ENCODE peak calls at places on chromosomes 5 and 9, in four cellular contexts. X, T, N and U are unnamed samples.

GRCh38 chr5:154196955-154197652 is 6.6 kb downstream of the GALNT10 start:
- DNase-seq in X (no peak), T (peak), N (peak), U (no peak)

GRCh38 chr9:134854541-134854981 is 26.0 kb upstream of the FCN2 start:
- DNase-seq in X (no peak), T (no peak), N (no peak), U (no peak)

GRCh38 chr9:133048595-133048994 is 13.2 kb upstream of the CEL start:
- DNase-seq in X (no peak), T (peak), N (no peak), U (peak)

GRCh38 chr9:22447607-22448305 is 1.1 kb downstream of the DMRTA1 start:
- DNase-seq in X (no peak), T (no peak), N (no peak), U (no peak)

GRCh38 chr5:107090471-107090870 is 580.3 kb downstream of the EFNA5 start:
- DNase-seq in X (no peak), T (no peak), N (no peak), U (no peak)

GRCh38 chr9:38022995-38023394 is 46.0 kb downstream of the SHB start:
- DNase-seq in X (no peak), T (no peak), N (no peak), U (no peak)

GRCh38 chr5:32990593-32991415 is 279.7 kb downstream of the NPR3 start:
- DNase-seq in X (no peak), T (no peak), N (no peak), U (no peak)

GRCh38 chr5:29134418-29134817 is 2059.1 kb upstream of the CDH6 start:
- DNase-seq in X (no peak), T (peak), N (no peak), U (no peak)

GRCh38 chr9:532707-533106 is 308.8 kb upstream of the DMRT1 start:
- DNase-seq in X (no peak), T (no peak), N (no peak), U (no peak)
- TF ChIP-seq TCF7L2 in X (no peak), T (no peak), N (no peak), U (no peak)

GRCh38 chr5:79499640-79500273 is 14.2 kb downstream of the HOMER1 start:
- DNase-seq in X (no peak), T (no peak), N (no peak), U (no peak)

GRCh38 chr5:79493596-79494343 is 20.2 kb downstream of the HOMER1 start:
- DNase-seq in X (no peak), T (no peak), N (no peak), U (no peak)

GRCh38 chr5:79490323-79490936 is 23.5 kb downstream of the HOMER1 start:
- DNase-seq in X (no peak), T (no peak), N (no peak), U (no peak)

GRCh38 chr5:79491690-79492317 is 22.1 kb downstream of the HOMER1 start:
- DNase-seq in X (no peak), T (no peak), N (no peak), U (no peak)

GRCh38 chr5:79495311-79495710 is 18.6 kb downstream of the HOMER1 start:
- DNase-seq in X (no peak), T (no peak), N (peak), U (no peak)
- TF ChIP-seq POLR2AphosphoS5 in X (no peak), T (no peak), N (no peak), U (no peak)

GRCh38 chr5:16529319-16529718 is 63.7 kb upstream of the ZNF622 start:
- DNase-seq in X (no peak), T (no peak), N (no peak), U (no peak)
- TF ChIP-seq TCF7L2 in X (no peak), T (no peak), N (no peak), U (no peak)

GRCh38 chr5:179355976-179356968 is 11.0 kb upstream of the ADAMTS2 start:
- DNase-seq in X (no peak), T (no peak), N (no peak), U (no peak)
- TF ChIP-seq POLR2AphosphoS5 in X (no peak), T (no peak), N (no peak), U (no peak)

GRCh38 chr9:110655723-110656641 is 12.6 kb upstream of the MUSK start:
- DNase-seq in X (no peak), T (no peak), N (no peak), U (no peak)

GRCh38 chr9:110659891-110660541 is 8.6 kb upstream of the MUSK start:
- DNase-seq in X (no peak), T (no peak), N (no peak), U (no peak)
- TF ChIP-seq TCF7L2 in X (no peak), T (no peak), N (no peak), U (no peak)

GRCh38 chr5:37735649-37736347 is 104.0 kb downstream of the GDNF start:
- DNase-seq in X (no peak), T (no peak), N (no peak), U (no peak)

GRCh38 chr5:37734114-37734513 is 105.7 kb downstream of the GDNF start:
- DNase-seq in X (no peak), T (no peak), N (no peak), U (no peak)

GRCh38 chr5:37727238-37727637 is 112.6 kb downstream of the GDNF start:
- DNase-seq in X (no peak), T (no peak), N (no peak), U (no peak)

GRCh38 chr5:37736397-37736796 is 103.4 kb downstream of the GDNF start:
- DNase-seq in X (no peak), T (no peak), N (no peak), U (no peak)

GRCh38 chr5:37730896-37731455 is 108.9 kb downstream of the GDNF start:
- DNase-seq in X (no peak), T (no peak), N (no peak), U (no peak)
- TF ChIP-seq POLR2AphosphoS5 in X (no peak), T (no peak), N (no peak), U (no peak)